ENCODE peak calls at places on chromosome X, in seven cellular contexts. I, Z, S, T, L, V and A are unnamed samples.

GRCh38 chrX:29419774-29420553 is 795.4 kb upstream of the MAGEB2 start:
- DNase-seq in V (peak), T (no peak), L (no peak), Z (no peak), S (no peak), I (no peak), A (no peak)

GRCh38 chrX:11414091-11414490 is 120.9 kb downstream of the AMELX start:
- DNase-seq in T (no peak), I (no peak), S (no peak), V (no peak), L (no peak), Z (no peak), A (no peak)

GRCh38 chrX:151174581-151175282 is 1.7 kb upstream of the GPR50 start:
- DNase-seq in T (no peak), V (no peak), S (no peak), I (no peak), L (no peak), Z (no peak), A (no peak)

GRCh38 chrX:28595346-28595745 is 8.1 kb downstream of the IL1RAPL1 start:
- DNase-seq in I (no peak), T (no peak), S (no peak), V (no peak), L (no peak), Z (no peak), A (no peak)

GRCh38 chrX:29687687-29688086 is 527.7 kb upstream of the MAGEB2 start:
- DNase-seq in S (no peak), I (no peak), Z (no peak), T (no peak), V (peak), L (no peak), A (no peak)

GRCh38 chrX:16436348-16437188 is 213.4 kb upstream of the S100G start:
- DNase-seq in L (peak), S (peak), I (peak), T (peak), V (peak), Z (peak), A (peak)

GRCh38 chrX:152640039-152640818 is 2.5 kb downstream of the GABRQ start:
- DNase-seq in L (no peak), S (no peak), I (no peak), V (peak), T (no peak), Z (no peak), A (no peak)

GRCh38 chrX:56248492-56248891 is 16.3 kb downstream of the KLF8 start:
- DNase-seq in L (peak), T (no peak), I (peak), V (peak), S (no peak), Z (peak), A (peak)

GRCh38 chrX:12494400-12495138 is 296.6 kb upstream of the PRPS2 start:
- DNase-seq in T (no peak), L (no peak), V (no peak), S (no peak), Z (no peak), I (no peak), A (no peak)

GRCh38 chrX:68684291-68684918 is 36.9 kb downstream of the STARD8 start:
- DNase-seq in S (no peak), T (no peak), Z (no peak), V (no peak), L (no peak), I (peak), A (peak)

GRCh38 chrX:37697169-37697760 is 11.7 kb downstream of the XK start:
- DNase-seq in I (peak), V (no peak), L (peak), T (no peak), S (no peak), Z (no peak), A (no peak)

GRCh38 chrX:24334473-24334872 is 20.6 kb upstream of the SUPT20HL2 start:
- DNase-seq in L (no peak), T (no peak), Z (no peak), I (no peak), S (no peak), V (peak), A (no peak)

GRCh38 chrX:111411591-111412371 is at the start of gene DCX:
- DNase-seq in S (no peak), I (no peak), V (no peak), T (no peak), Z (no peak), L (no peak), A (no peak)

GRCh38 chrX:55057691-55058249 is 17.1 kb upstream of the PAGE2B start:
- DNase-seq in Z (no peak), I (peak), L (no peak), S (peak), V (peak), T (no peak), A (peak)

GRCh38 chrX:140817943-140818342 is 108.4 kb downstream of the LINC00632 start:
- DNase-seq in S (no peak), T (no peak), V (peak), Z (no peak), I (no peak), L (no peak), A (peak)

GRCh38 chrX:18041656-18042055 is 179.0 kb downstream of the BEND2 start:
- DNase-seq in I (no peak), L (no peak), T (no peak), V (no peak), S (no peak), Z (no peak), A (no peak)
- TF ChIP-seq POLR2A in I (no peak), L (no peak), T (no peak), V (no peak), S (no peak), Z (no peak), A (no peak)

DNA sequence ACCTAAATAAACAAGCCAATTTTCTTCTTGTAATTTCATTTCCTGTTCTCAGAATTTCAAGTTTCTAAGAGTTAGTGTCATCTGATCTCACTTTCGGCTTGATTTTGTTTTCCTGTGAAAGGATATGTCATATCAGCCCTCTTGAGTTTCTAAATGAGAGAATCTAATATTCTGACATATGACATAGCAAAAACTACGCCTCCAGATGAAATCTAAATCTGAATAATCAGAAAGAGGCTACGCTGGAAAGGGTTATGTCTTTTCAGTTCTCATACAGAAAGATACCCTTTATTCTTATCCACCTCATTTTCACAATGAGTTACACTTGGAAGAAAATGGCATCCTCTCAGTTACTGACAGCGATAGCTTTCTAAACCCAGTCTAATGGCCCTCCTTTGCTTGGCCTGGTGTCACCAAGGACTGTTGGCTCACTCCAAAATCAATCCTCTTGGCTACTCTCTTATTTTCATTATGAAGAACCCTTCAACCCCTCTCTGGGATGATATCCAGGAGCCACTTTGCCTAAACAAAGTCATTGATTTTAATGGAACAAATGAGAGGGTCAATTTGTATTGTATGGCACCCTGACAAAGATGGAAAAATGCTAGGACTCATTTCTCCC is 65.6 kb downstream of the ASB9 start:
- DNase-seq in I (no peak), T (no peak), Z (no peak), V (no peak), L (no peak), S (no peak), A (no peak)
- TF ChIP-seq POLR2A in I (no peak), T (no peak), Z (no peak), V (no peak), L (no peak), S (no peak), A (no peak)

GRCh38 chrX:85381602-85382001 is 2.1 kb upstream of the POF1B start:
- DNase-seq in T (no peak), I (no peak), L (no peak), S (no peak), Z (no peak), V (no peak), A (no peak)

GRCh38 chrX:85375333-85375738 is 4.1 kb downstream of the POF1B start:
- DNase-seq in I (no peak), S (no peak), V (no peak), L (no peak), Z (no peak), T (no peak), A (no peak)

DNA sequence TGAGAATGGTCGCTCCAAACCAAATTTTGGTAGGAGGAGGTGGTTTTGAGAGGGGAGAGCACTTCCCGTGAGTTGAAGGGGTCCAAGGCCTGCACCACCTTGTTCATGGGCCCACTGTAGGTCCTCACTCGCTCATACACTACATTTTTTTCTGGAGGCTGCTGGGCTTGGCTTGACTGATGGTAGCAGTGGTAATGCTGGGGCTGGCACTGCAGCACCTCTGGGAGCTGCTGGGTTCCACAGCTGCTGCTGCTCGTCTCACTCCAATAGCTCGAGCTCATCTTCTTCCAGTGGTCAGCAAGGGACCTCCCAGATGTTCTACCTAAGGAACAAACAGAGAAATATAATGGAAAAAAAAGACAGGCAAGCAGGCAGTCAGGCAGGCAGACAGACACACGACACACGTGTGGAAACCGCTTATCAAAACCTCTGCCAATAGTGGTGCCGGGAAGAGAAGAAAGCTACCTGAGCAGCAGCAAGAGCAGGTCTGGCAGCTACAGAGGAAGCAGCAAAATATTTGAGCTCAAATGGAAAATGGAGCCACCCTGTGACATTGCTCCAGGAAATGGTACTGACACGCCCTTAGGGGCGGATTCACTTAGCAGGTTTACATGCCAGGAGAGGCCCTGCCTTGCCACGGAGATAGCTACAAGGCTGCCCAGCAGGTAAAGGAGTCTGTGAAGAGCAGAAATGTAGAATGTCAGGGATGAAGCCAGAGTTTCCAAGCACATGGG is at the start of gene POF1B:
- DNase-seq in T (no peak), V (no peak), S (no peak), I (no peak), Z (no peak), L (peak), A (no peak)
- TF ChIP-seq POLR2A in T (no peak), V (no peak), S (no peak), I (no peak), Z (no peak), L (no peak), A (no peak)

GRCh38 chrX:1657367-1658082 is 42.7 kb downstream of the ASMT start:
- DNase-seq in I (peak), V (no peak), Z (peak), T (no peak), S (peak), L (no peak), A (no peak)
- TF ChIP-seq POLR2A in I (no peak), V (no peak), Z (no peak), T (no peak), S (no peak), L (no peak), A (peak)

GRCh38 chrX:132837126-132837525 is 121.3 kb downstream of the HS6ST2 start:
- DNase-seq in V (no peak), I (no peak), S (no peak), L (no peak), Z (no peak), T (no peak), A (no peak)
- TF ChIP-seq POLR2A in V (no peak), I (no peak), S (no peak), L (no peak), Z (no peak), T (no peak), A (no peak)

GRCh38 chrX:130108647-130109428 is 1.5 kb downstream of the ELF4 start:
- DNase-seq in I (no peak), L (no peak), Z (no peak), T (no peak), V (no peak), S (peak), A (peak)

GRCh38 chrX:130111935-130112221 is 1.6 kb upstream of the ELF4 start:
- DNase-seq in V (no peak), L (no peak), I (no peak), Z (no peak), S (no peak), T (no peak), A (no peak)

GRCh38 chrX:130109429-130110378 is 593 bp downstream of the ELF4 start:
- DNase-seq in I (no peak), L (no peak), S (no peak), T (no peak), Z (no peak), V (peak), A (peak)

GRCh38 chrX:130111220-130111934 is 1.1 kb upstream of the ELF4 start:
- DNase-seq in V (no peak), I (no peak), Z (no peak), S (no peak), L (no peak), T (no peak), A (peak)

GRCh38 chrX:130110379-130111219 is at the start of gene ELF4:
- DNase-seq in T (no peak), Z (peak), L (peak), S (peak), V (peak), I (no peak), A (peak)
- TF ChIP-seq POLR2A in T (no peak), Z (no peak), L (no peak), S (peak), V (no peak), I (no peak), A (no peak)

DNA sequence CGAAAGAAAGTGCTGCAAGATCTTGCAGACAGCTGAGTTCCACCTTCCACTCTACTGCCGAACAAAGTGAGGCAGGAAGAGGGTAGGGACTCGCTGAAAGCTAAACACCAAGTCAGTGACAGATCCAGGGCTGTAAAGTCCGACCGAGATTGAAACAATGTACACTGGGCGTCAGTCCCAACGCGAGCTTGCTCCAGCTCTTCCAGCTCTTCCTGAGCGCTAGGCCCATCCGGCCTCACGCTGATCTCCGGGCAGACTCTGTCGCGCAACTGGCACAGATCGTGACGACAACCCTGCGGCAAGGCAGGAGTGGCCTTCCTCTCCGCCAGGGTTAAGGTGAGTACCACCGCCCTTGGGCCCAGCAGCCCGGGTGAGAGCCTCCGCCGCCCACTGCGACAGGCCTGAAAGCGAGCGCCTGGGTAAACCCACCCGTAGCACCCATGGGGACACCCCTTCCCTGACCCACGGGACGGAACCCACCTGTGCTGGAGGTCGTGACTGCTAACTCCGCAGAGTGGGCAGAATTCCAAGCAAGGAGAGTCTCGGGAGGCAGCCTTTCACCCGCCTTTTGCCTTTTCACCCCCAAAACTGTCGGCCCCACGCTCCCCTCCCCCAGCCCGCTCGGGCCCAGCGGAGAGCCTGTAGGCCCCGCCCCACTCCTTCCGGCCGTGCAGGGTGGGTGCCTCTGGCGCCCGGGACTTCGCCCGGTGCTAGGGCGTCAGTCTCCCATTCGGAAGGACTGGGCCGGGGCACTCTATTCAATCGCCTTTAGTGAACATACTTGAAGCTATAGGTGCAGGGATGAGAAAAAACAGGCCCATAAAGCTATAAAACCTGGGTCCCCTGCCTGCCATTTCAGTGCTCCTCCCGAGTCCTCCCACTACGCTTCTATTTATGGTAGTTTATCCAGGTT is at the start of gene TMLHE:
- DNase-seq in S (peak), I (peak), T (peak), Z (peak), V (peak), L (peak), A (peak)
- TF ChIP-seq POLR2A in S (peak), I (peak), T (peak), Z (no peak), V (peak), L (no peak), A (peak)

GRCh38 chrX:133838761-133839676 is 146.4 kb downstream of the GPC3 start:
- DNase-seq in V (peak), Z (no peak), I (no peak), S (no peak), L (no peak), T (no peak), A (peak)

GRCh38 chrX:133840415-133840814 is 145.0 kb downstream of the GPC3 start:
- DNase-seq in I (no peak), T (no peak), Z (no peak), V (no peak), S (no peak), L (no peak), A (no peak)
- TF ChIP-seq POLR2A in I (no peak), T (no peak), Z (no peak), V (no peak), S (no peak), L (no peak), A (no peak)

GRCh38 chrX:103631145-103631544 is 2.4 kb downstream of the TCEAL1 start:
- DNase-seq in I (no peak), S (no peak), L (no peak), T (no peak), V (no peak), Z (peak), A (no peak)

GRCh38 chrX:103626855-103627254 is 1.9 kb upstream of the TCEAL1 start:
- DNase-seq in T (no peak), S (no peak), Z (no peak), L (no peak), V (peak), I (no peak), A (no peak)

GRCh38 chrX:103629295-103630170 is 758 bp downstream of the TCEAL1 start:
- DNase-seq in L (peak), Z (peak), V (peak), I (peak), S (no peak), T (peak), A (peak)

GRCh38 chrX:103630171-103630511 is 1.4 kb downstream of the TCEAL1 start:
- DNase-seq in S (no peak), I (no peak), T (no peak), Z (no peak), V (no peak), L (no peak), A (no peak)

DNA sequence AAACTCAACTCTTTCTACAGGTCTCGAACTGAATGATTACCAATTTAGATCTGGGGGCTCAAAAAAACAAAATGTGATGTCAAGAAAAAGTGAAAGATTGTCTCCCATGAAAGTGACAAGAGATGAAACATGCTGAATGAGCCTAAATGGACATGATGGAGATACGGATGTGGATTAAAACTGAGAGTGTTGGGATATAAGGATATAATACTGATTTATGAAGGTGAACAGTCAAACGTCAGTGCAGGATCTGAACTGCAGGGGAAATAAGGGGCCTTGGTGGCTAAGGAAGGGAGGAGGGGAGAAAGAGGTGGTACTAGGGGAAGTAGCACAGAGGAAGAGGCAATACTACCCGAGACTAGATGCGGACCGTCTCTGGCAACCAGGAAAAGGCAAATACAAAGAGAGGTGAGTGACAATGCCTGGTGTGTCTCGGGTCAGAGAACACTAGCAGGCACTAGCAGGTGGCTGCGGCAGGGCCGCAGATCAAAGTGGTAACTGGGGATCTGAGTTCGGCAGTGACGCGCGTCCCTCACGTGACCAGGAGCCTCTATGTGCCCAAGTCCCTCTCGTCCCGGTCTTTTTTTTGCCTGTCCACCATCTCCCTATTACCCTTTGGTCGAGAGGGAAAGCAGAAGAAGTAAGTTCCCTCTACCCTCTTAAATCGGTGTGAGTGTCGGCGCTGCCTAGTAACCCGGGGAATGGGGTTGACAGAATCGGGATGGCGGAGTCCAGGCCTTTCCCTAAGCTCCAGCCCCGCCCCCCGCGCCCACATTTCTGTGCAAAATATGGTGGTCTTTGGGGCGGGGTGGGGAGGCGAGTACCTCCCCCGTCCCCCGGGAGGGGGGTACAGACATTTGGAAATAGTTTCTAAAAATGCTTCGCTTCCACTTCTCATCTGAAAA is at the start of gene TCEAL1:
- DNase-seq in I (peak), V (peak), T (peak), S (no peak), L (peak), Z (peak), A (peak)
- TF ChIP-seq POLR2A in I (peak), V (no peak), T (no peak), S (no peak), L (no peak), Z (peak), A (no peak)